ENCODE peak calls at places on chromosome 22, in four cellular contexts. Z, L, Y and D are unnamed samples.

GRCh38 chr22:25626146-25626992 is 61.9 kb downstream of the GRK3 start:
- DNase-seq in Z (no peak), L (no peak), Y (no peak), D (no peak)

GRCh38 chr22:46984751-46985506 is 222.5 kb downstream of the TBC1D22A start:
- DNase-seq in Z (no peak), L (peak; percentile 92), Y (peak; percentile 67), D (no peak)

GRCh38 chr22:45878051-45878764 is 98.8 kb downstream of the WNT7B start:
- DNase-seq in Z (no peak), L (no peak), Y (no peak), D (no peak)

GRCh38 chr22:39185601-39186012 is 33.1 kb upstream of the CBX7 start:
- DNase-seq in Z (no peak), L (peak; percentile 98), Y (no peak), D (no peak)

GRCh38 chr22:45876136-45877035 is 100.6 kb downstream of the WNT7B start:
- DNase-seq in Z (no peak), L (no peak), Y (no peak), D (no peak)

GRCh38 chr22:36461665-36462474 is 19.6 kb downstream of the TXN2 start:
- DNase-seq in Z (peak; percentile 73), L (peak; percentile 79), Y (peak; percentile 67), D (peak; percentile 50)

GRCh38 chr22:48751539-48752437 is 1075.9 kb downstream of the BRD1 start:
- DNase-seq in Z (no peak), L (no peak), Y (no peak), D (no peak)

GRCh38 chr22:25566812-25567211 is 2.3 kb downstream of the GRK3 start:
- DNase-seq in Z (no peak), L (no peak), Y (no peak), D (no peak)

GRCh38 chr22:37167981-37168647 is 18.4 kb upstream of the IL2RB start:
- DNase-seq in Z (no peak), L (no peak), Y (no peak), D (no peak)

GRCh38 chr22:45019861-45020655 is 10.3 kb upstream of the PHF21B start:
- DNase-seq in Z (no peak), L (no peak), Y (no peak), D (no peak)

GRCh38 chr22:38202437-38203089 is 769 bp downstream of the MAFF start:
- DNase-seq in Z (peak; percentile 72), L (peak; percentile 94), Y (peak; percentile 90), D (peak; percentile 92)

GRCh38 chr22:45212992-45213751 is 27.5 kb downstream of the KIAA0930 start:
- DNase-seq in Z (no peak), L (peak; percentile 90), Y (no peak), D (no peak)

GRCh38 chr22:38033522-38034277 is 23.5 kb upstream of the PICK1 start:
- DNase-seq in Z (no peak), L (no peak), Y (no peak), D (no peak)

GRCh38 chr22:36999463-36999862 is 19.8 kb downstream of the TST start:
- DNase-seq in Z (no peak), L (no peak), Y (no peak), D (no peak)

GRCh38 chr22:37775785-37776638 is 31.7 kb upstream of the GCAT start:
- DNase-seq in Z (no peak), L (peak; percentile 85), Y (no peak), D (no peak)

GRCh38 chr22:31629741-31630184 is 32.3 kb downstream of the PISD start:
- DNase-seq in Z (peak; percentile 21), L (no peak), Y (no peak), D (no peak)

GRCh38 chr22:31627223-31627731 is 34.7 kb downstream of the PISD start:
- DNase-seq in Z (no peak), L (no peak), Y (peak; percentile 17), D (no peak)

GRCh38 chr22:31630331-31631329 is 31.4 kb downstream of the PISD start:
- DNase-seq in Z (peak; percentile 95), L (peak; percentile 87), Y (peak; percentile 89), D (peak; percentile 31)

GRCh38 chr22:31628362-31628761 is 33.7 kb downstream of the PISD start:
- DNase-seq in Z (no peak), L (no peak), Y (no peak), D (no peak)

DNA sequence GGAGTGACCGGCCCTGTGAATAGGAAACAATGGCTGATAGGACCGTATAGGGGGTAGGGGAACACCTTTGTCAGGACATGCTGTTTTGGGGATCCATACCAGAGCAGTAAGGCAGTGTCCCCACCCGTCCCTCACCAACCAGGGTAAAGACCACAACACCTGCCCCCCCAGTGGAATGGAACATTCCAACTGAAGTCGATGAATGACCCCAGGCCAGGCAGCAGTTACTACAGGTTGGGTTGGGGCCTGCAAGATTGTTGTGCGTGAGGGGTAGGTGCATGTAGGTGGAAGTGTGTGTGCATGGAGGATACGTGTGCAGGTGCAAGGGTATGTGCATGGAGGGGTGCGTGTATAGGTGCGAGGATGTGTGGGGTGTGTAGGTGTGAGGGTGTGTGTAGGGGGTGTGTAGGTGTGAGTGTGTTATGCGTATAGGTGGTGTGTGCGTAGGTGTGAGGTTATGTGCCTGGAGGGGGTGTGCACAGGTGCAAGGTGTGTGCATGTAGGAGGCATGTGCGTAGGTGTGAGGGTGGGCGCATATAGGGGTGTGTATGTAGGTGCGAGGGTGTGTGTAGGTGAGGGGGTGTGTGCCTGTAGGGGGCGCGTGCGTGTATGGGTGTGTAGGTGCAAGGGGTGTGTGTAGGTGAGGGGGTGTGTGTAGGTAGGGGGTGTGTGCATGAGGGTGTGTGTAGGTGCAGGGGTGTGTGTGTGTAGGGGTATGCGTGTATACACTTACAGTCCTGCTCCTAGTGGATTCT is 32.9 kb downstream of the PISD start:
- DNase-seq in Z (no peak), L (no peak), Y (no peak), D (no peak)
- H3K4me1 ChIP-seq in Z (peaks cover 19% of the 10 kb centered on the region), L (peaks cover 5% of the 10 kb centered on the region), Y (peaks cover 43% of the 10 kb centered on the region), D (peaks cover 57% of the 10 kb centered on the region)

GRCh38 chr22:24474649-24475048 is 20.5 kb upstream of the UPB1 start:
- DNase-seq in Z (no peak), L (no peak), Y (no peak), D (no peak)
- H3K4me1 ChIP-seq in Z (no peaks in the 10 kb centered on the region), L (peaks cover 21% of the 10 kb centered on the region), Y (peaks cover 10% of the 10 kb centered on the region), D (no peaks in the 10 kb centered on the region)

DNA sequence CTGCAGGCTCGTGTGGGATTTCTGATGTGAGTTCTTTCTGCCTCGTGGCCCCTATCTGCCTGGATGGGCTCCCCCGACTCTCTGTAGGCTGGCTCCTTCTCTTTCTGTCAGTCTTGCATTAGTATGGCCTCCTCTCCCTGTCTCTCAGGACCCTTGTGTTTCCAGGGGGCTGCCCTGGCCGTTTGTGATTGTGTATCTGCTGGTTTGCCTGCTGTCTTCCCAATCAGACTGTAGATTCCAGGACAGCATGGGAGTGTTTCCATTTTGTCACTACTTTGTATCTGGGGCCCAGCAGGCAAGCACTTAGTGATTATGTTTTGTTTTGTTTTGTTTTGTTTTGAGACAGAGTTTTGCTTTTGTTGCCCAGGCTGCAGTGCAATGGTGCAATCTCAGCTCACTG is 25.6 kb downstream of the SNAP29 start:
- DNase-seq in Z (no peak), L (no peak), Y (no peak), D (no peak)
- H3K4me1 ChIP-seq in Z (no peaks in the 10 kb centered on the region), L (peaks cover 9% of the 10 kb centered on the region), Y (peaks cover 3% of the 10 kb centered on the region), D (no peaks in the 10 kb centered on the region)

GRCh38 chr22:42938449-42938848 is 76.5 kb downstream of the PACSIN2 start:
- DNase-seq in Z (no peak), L (no peak), Y (no peak), D (no peak)

GRCh38 chr22:42939451-42939881 is 75.5 kb downstream of the PACSIN2 start:
- DNase-seq in Z (peak; percentile 47), L (peak; percentile 43), Y (peak; percentile 80), D (no peak)

GRCh38 chr22:42937164-42937854 is 77.6 kb downstream of the PACSIN2 start:
- DNase-seq in Z (no peak), L (peak; percentile 95), Y (no peak), D (no peak)

GRCh38 chr22:42939941-42940653 is 74.9 kb downstream of the PACSIN2 start:
- DNase-seq in Z (no peak), L (peak; percentile 89), Y (peak; percentile 95), D (no peak)

DNA sequence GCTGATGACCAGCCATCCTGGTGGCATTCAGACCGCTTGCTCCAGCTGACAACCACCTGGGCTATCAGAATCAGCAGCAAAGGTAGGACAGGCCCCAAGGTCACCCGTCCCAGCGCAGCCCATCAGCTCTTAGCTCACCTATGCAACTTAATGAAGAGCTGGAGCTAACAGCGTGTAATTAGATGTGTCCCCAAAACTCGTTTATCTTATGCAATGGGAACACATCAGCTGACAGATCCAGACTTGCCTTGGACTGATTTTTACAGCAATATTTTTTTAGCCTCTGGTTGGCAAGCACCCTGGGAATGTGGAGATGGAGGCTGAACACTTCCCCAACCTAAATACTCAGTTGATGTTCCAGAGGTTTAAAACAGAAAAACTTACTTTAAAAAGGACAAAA is 76.0 kb downstream of the PACSIN2 start:
- DNase-seq in Z (no peak), L (peak; percentile 30), Y (no peak), D (no peak)
- H3K4me1 ChIP-seq in Z (peaks cover 29% of the 10 kb centered on the region), L (peaks cover 57% of the 10 kb centered on the region), Y (peaks cover 45% of the 10 kb centered on the region), D (peaks cover 71% of the 10 kb centered on the region)

DNA sequence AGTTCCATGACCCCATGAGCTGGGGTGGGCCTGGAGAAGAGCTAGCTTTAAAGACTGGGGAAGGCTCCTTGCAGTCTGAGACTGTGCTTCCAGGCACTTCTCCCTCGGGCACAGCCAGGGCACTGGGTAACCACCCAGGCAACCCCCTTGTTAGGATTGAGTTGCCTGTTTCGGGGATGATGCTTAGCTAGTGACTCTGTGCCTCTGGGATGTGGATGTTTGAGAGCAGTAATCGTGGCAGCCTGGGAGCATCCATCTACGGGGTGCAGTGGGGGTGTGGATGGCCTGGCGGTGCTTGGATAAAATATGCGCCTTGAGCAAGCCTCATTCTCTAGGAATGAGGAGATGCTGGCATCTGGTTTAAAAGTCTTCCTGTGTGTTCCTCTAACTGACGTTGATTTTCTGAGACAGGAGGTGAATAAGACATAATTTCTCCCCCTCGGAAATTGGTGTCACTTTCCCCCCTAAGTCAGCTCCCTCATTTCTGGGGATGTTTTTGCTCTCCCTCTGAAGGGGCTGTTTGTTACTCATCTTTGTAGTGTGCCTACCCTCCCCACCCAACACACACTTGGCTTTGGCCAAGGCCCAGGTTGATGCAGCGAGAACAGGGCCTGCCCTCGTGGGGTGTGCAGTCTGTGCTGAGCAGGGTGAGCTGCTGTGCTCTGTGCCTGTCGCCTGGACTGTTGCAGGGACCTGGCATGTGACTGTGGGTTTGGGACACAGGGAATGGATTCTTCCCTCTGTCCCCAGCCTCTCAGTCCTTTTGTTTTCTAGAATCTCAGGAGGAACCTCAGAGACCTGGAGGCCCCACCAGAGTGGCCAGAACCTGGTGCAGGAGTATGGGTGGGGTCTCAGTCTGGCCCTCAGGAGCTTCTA is 2.0 kb downstream of the GNAZ start:
- DNase-seq in Z (no peak), L (peak; percentile 6), Y (no peak), D (no peak)
- H3K4me1 ChIP-seq in Z (peaks cover 8% of the 10 kb centered on the region), L (no peaks in the 10 kb centered on the region), Y (peaks cover 6% of the 10 kb centered on the region), D (peaks cover 7% of the 10 kb centered on the region)

GRCh38 chr22:22364207-22364606 is 119.6 kb downstream of the VPREB1 start:
- DNase-seq in Z (no peak), L (no peak), Y (no peak), D (no peak)
- H3K4me1 ChIP-seq in Z (no peaks in the 10 kb centered on the region), L (no peaks in the 10 kb centered on the region), Y (no peaks in the 10 kb centered on the region), D (no peaks in the 10 kb centered on the region)

GRCh38 chr22:26762503-26763170 is 105.2 kb downstream of the MIAT start:
- DNase-seq in Z (no peak), L (peak; percentile 43), Y (no peak), D (no peak)
- H3K4me1 ChIP-seq in Z (peaks cover 8% of the 10 kb centered on the region), L (peaks cover 17% of the 10 kb centered on the region), Y (no peaks in the 10 kb centered on the region), D (no peaks in the 10 kb centered on the region)

GRCh38 chr22:19122752-19123492 is 710 bp upstream of the DGCR2 start:
- DNase-seq in Z (peak; percentile 67), L (peak; percentile 30), Y (no peak), D (no peak)
- H3K4me1 ChIP-seq in Z (peaks cover 16% of the 10 kb centered on the region), L (peaks cover 9% of the 10 kb centered on the region), Y (peaks cover 9% of the 10 kb centered on the region), D (peaks cover 41% of the 10 kb centered on the region)